ENCODE peak calls at places on chromosome X, in six cellular contexts. Y is suprapubic skin, B is NCI-H2081, M is adipocyte, O is HT1080, F is activated T-cell treated with anti-CD3 and anti-CD28 coated beads for 4 hours. C is an unnamed sample.

GRCh38 chrX:56792270-56793111 is 63.4 kb downstream of the NBDY start:
- DNase-seq in O (no peak), Y (peak), F (no peak), M (no peak), B (no peak), C (no peak)

GRCh38 chrX:44105228-44105913 is 132.2 kb upstream of the NDP start:
- DNase-seq in F (no peak), M (no peak), Y (no peak), O (no peak), B (no peak), C (no peak)

GRCh38 chrX:153556767-153557166 is 39.3 kb downstream of the ATP2B3 start:
- DNase-seq in B (no peak), M (no peak), F (no peak), O (no peak), Y (no peak), C (no peak)

GRCh38 chrX:55767100-55767499 is 49.6 kb downstream of the RRAGB start:
- DNase-seq in B (no peak), M (peak), O (no peak), Y (no peak), F (no peak), C (no peak)

GRCh38 chrX:45771560-45772340 is 571.1 kb upstream of the DIPK2B start:
- DNase-seq in O (peak), F (no peak), M (peak), Y (no peak), B (no peak), C (peak)

GRCh38 chrX:37871626-37872302 is 24.4 kb upstream of the DYNLT3 start:
- DNase-seq in F (no peak), Y (no peak), M (peak), O (peak), B (no peak), C (no peak)

GRCh38 chrX:39475372-39475771 is 622.4 kb downstream of the BCOR start:
- DNase-seq in M (no peak), Y (no peak), O (no peak), B (no peak), F (no peak), C (no peak)

GRCh38 chrX:130555341-130555740 is 153.6 kb downstream of the RBMX2 start:
- DNase-seq in F (no peak), M (peak), Y (no peak), O (no peak), B (no peak), C (no peak)

GRCh38 chrX:150508018-150508417 is 60.4 kb upstream of the MTM1 start:
- DNase-seq in Y (no peak), F (no peak), O (no peak), B (no peak), M (no peak), C (no peak)

GRCh38 chrX:49842603-49843002 is 13.5 kb downstream of the PAGE4 start:
- DNase-seq in M (no peak), B (no peak), O (no peak), Y (no peak), F (no peak), C (no peak)

GRCh38 chrX:1629244-1629643 is 14.4 kb downstream of the ASMT start:
- DNase-seq in Y (no peak), F (no peak), B (no peak), M (no peak), O (no peak), C (no peak)